ENCODE peak calls at places on chromosome 1, in six cellular contexts. One of them, this sample, is unnamed. For H3K36me3, the result is how much of the 10 kb centered on the place peaks cover.

GRCh38 chr1:204261746-204262505 is 48.1 kb upstream of the GOLT1A start:
- DNase-seq in GM23248: peak
- DNase-seq in BJ: no peak
- DNase-seq in adrenal gland: no peak
- DNase-seq in CD8-positive, alpha-beta memory T cell: no peak
- DNase-seq in small intestine: no peak
- DNase-seq in this sample: no peak

GRCh38 chr1:189654906-189655305 is 822.8 kb downstream of the BRINP3 start:
- DNase-seq in GM23248: no peak
- DNase-seq in BJ: no peak
- DNase-seq in adrenal gland: no peak
- DNase-seq in CD8-positive, alpha-beta memory T cell: no peak
- DNase-seq in small intestine: no peak
- DNase-seq in this sample: no peak

GRCh38 chr1:21268281-21269239 is 21.7 kb downstream of the ECE1 start:
- DNase-seq in GM23248: peak
- DNase-seq in BJ: no peak
- DNase-seq in adrenal gland: peak
- DNase-seq in CD8-positive, alpha-beta memory T cell: no peak
- DNase-seq in small intestine: no peak
- DNase-seq in this sample: peak

GRCh38 chr1:56000424-56000823 is 578.9 kb downstream of the PLPP3 start:
- DNase-seq in GM23248: no peak
- DNase-seq in BJ: no peak
- DNase-seq in adrenal gland: no peak
- DNase-seq in CD8-positive, alpha-beta memory T cell: no peak
- DNase-seq in small intestine: no peak
- DNase-seq in this sample: no peak

GRCh38 chr1:107010582-107010981 is 45.9 kb upstream of the PRMT6 start:
- DNase-seq in GM23248: no peak
- DNase-seq in BJ: no peak
- DNase-seq in adrenal gland: no peak
- DNase-seq in CD8-positive, alpha-beta memory T cell: no peak
- DNase-seq in small intestine: no peak
- DNase-seq in this sample: no peak

GRCh38 chr1:205729945-205730610 is 19.9 kb downstream of the NUCKS1 start:
- DNase-seq in GM23248: no peak
- DNase-seq in BJ: no peak
- DNase-seq in adrenal gland: peak
- DNase-seq in CD8-positive, alpha-beta memory T cell: no peak
- DNase-seq in small intestine: no peak
- DNase-seq in this sample: no peak

GRCh38 chr1:162081316-162081715 is 11.8 kb downstream of the NOS1AP start:
- DNase-seq in GM23248: no peak
- DNase-seq in BJ: no peak
- DNase-seq in adrenal gland: peak
- DNase-seq in CD8-positive, alpha-beta memory T cell: no peak
- DNase-seq in small intestine: no peak
- DNase-seq in this sample: no peak

GRCh38 chr1:81679972-81680371 is 120.8 kb upstream of the ADGRL2 start:
- DNase-seq in GM23248: peak
- DNase-seq in BJ: no peak
- DNase-seq in adrenal gland: no peak
- DNase-seq in CD8-positive, alpha-beta memory T cell: no peak
- DNase-seq in small intestine: peak
- DNase-seq in this sample: no peak

GRCh38 chr1:160821627-160822026 is 25.7 kb downstream of the LY9 start:
- DNase-seq in GM23248: no peak
- DNase-seq in BJ: no peak
- DNase-seq in adrenal gland: no peak
- DNase-seq in CD8-positive, alpha-beta memory T cell: no peak
- DNase-seq in small intestine: no peak
- DNase-seq in this sample: no peak

GRCh38 chr1:209692745-209693504 is 11.7 kb upstream of the HSD11B1 start:
- DNase-seq in GM23248: peak
- DNase-seq in BJ: peak
- DNase-seq in adrenal gland: peak
- DNase-seq in CD8-positive, alpha-beta memory T cell: peak
- DNase-seq in small intestine: peak
- DNase-seq in this sample: peak

GRCh38 chr1:218226005-218226404 is 59.1 kb upstream of the RRP15 start:
- DNase-seq in GM23248: no peak
- DNase-seq in BJ: no peak
- DNase-seq in adrenal gland: no peak
- DNase-seq in CD8-positive, alpha-beta memory T cell: no peak
- DNase-seq in small intestine: no peak
- DNase-seq in this sample: no peak

GRCh38 chr1:94334764-94335163 is 83.4 kb upstream of the ABCD3 start:
- DNase-seq in GM23248: no peak
- DNase-seq in BJ: no peak
- DNase-seq in adrenal gland: no peak
- DNase-seq in CD8-positive, alpha-beta memory T cell: no peak
- DNase-seq in small intestine: no peak
- DNase-seq in this sample: no peak

GRCh38 chr1:225962440-225962975 is 21.5 kb upstream of the LEFTY2 start:
- DNase-seq in GM23248: peak
- DNase-seq in BJ: no peak
- DNase-seq in adrenal gland: peak
- DNase-seq in CD8-positive, alpha-beta memory T cell: peak
- DNase-seq in small intestine: peak
- DNase-seq in this sample: peak

GRCh38 chr1:111163363-111163762 is 23.3 kb downstream of the CEPT1 start:
- DNase-seq in GM23248: no peak
- DNase-seq in BJ: no peak
- DNase-seq in adrenal gland: no peak
- DNase-seq in CD8-positive, alpha-beta memory T cell: no peak
- DNase-seq in small intestine: no peak
- DNase-seq in this sample: no peak
- H3K36me3 ChIP-seq in GM23248: under half
- H3K36me3 ChIP-seq in BJ: under half
- H3K36me3 ChIP-seq in adrenal gland: under half
- H3K36me3 ChIP-seq in CD8-positive, alpha-beta memory T cell: under half
- H3K36me3 ChIP-seq in small intestine: under half
- H3K36me3 ChIP-seq in this sample: under half

DNA sequence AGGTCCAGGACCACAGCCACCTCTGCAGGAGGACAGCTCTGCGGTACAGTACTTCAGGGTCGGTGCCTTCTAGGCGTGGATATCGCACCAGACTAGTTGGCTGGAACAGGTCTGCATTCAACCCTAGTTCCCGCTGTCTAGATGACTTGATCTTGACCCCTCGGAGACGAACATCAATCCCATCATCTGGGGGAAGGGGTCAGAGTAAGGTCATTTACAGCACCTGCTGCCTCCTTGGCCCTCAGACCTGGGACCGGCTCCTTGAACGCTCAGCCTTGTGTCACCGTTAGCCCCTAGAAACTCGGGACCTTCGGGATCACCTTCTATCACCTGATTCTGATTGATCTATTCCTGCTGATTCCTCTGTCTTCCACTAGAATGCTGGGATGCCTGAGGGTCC is 2.6 kb downstream of the HECTD3 start:
- DNase-seq in GM23248: no peak
- DNase-seq in BJ: no peak
- DNase-seq in adrenal gland: no peak
- DNase-seq in CD8-positive, alpha-beta memory T cell: no peak
- DNase-seq in small intestine: no peak
- DNase-seq in this sample: no peak
- H3K36me3 ChIP-seq in GM23248: under half
- H3K36me3 ChIP-seq in BJ: under half
- H3K36me3 ChIP-seq in adrenal gland: under half
- H3K36me3 ChIP-seq in CD8-positive, alpha-beta memory T cell: half or more
- H3K36me3 ChIP-seq in small intestine: under half
- H3K36me3 ChIP-seq in this sample: under half

GRCh38 chr1:223803211-223803610 is 42.5 kb downstream of the TP53BP2 start:
- DNase-seq in GM23248: no peak
- DNase-seq in BJ: no peak
- DNase-seq in adrenal gland: no peak
- DNase-seq in CD8-positive, alpha-beta memory T cell: no peak
- DNase-seq in small intestine: no peak
- DNase-seq in this sample: no peak
- H3K36me3 ChIP-seq in GM23248: half or more
- H3K36me3 ChIP-seq in BJ: under half
- H3K36me3 ChIP-seq in adrenal gland: under half
- H3K36me3 ChIP-seq in CD8-positive, alpha-beta memory T cell: under half
- H3K36me3 ChIP-seq in small intestine: under half
- H3K36me3 ChIP-seq in this sample: under half

GRCh38 chr1:1221887-1222574 is 8.1 kb upstream of the TNFRSF4 start:
- DNase-seq in GM23248: no peak
- DNase-seq in BJ: no peak
- DNase-seq in adrenal gland: no peak
- DNase-seq in CD8-positive, alpha-beta memory T cell: no peak
- DNase-seq in small intestine: peak
- DNase-seq in this sample: no peak

GRCh38 chr1:1222575-1223225 is 8.7 kb upstream of the TNFRSF4 start:
- DNase-seq in GM23248: no peak
- DNase-seq in BJ: no peak
- DNase-seq in adrenal gland: no peak
- DNase-seq in CD8-positive, alpha-beta memory T cell: no peak
- DNase-seq in small intestine: no peak
- DNase-seq in this sample: no peak

GRCh38 chr1:1223891-1224290 is 7.9 kb downstream of the SDF4 start:
- DNase-seq in GM23248: no peak
- DNase-seq in BJ: no peak
- DNase-seq in adrenal gland: no peak
- DNase-seq in CD8-positive, alpha-beta memory T cell: no peak
- DNase-seq in small intestine: no peak
- DNase-seq in this sample: no peak

GRCh38 chr1:1225238-1225845 is 6.5 kb downstream of the SDF4 start:
- DNase-seq in GM23248: no peak
- DNase-seq in BJ: no peak
- DNase-seq in adrenal gland: no peak
- DNase-seq in CD8-positive, alpha-beta memory T cell: no peak
- DNase-seq in small intestine: no peak
- DNase-seq in this sample: no peak

DNA sequence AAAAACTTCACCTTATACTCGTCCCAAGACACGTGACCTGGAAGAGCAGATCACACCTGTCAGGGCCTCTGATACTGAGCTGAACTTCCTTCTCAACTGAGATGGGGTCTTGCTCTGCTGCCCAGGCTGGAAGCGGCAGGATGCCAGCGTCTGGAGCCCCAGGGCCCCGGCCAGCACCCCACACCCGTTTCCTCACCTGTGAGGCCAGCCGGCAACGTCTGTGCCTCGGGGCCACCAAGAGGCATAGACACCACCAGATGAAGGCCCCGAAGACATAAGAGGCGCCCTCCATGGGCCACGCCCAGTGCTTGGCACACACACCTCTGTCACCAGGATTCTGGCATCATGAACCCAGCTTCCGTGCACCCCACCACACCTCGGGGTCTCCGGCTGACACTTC is 8.5 kb downstream of the SDF4 start:
- DNase-seq in GM23248: no peak
- DNase-seq in BJ: no peak
- DNase-seq in adrenal gland: no peak
- DNase-seq in CD8-positive, alpha-beta memory T cell: no peak
- DNase-seq in small intestine: no peak
- DNase-seq in this sample: no peak
- H3K36me3 ChIP-seq in GM23248: under half
- H3K36me3 ChIP-seq in BJ: half or more
- H3K36me3 ChIP-seq in adrenal gland: under half
- H3K36me3 ChIP-seq in CD8-positive, alpha-beta memory T cell: under half
- H3K36me3 ChIP-seq in small intestine: under half
- H3K36me3 ChIP-seq in this sample: under half

DNA sequence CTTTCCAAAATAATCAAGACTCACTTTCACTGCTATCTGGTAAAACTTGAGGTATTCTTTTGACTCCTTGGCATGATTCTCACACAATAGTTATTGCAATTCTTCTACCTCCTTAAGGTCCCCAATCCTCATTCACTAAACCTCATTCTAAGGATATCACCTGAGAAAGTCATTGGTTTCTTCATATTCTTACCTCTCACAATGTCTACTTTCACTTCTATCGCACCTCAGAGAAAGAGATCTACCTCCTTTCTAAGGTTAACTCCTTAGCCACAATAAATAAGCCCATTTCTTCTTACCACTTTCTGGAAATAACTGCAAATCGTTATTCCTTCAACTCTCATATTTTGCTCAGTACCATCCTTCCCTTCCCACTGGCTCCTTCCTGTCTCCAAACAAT is 18.7 kb downstream of the HNRNPR start:
- DNase-seq in GM23248: no peak
- DNase-seq in BJ: no peak
- DNase-seq in adrenal gland: no peak
- DNase-seq in CD8-positive, alpha-beta memory T cell: no peak
- DNase-seq in small intestine: no peak
- DNase-seq in this sample: no peak
- H3K36me3 ChIP-seq in GM23248: half or more
- H3K36me3 ChIP-seq in BJ: under half
- H3K36me3 ChIP-seq in adrenal gland: under half
- H3K36me3 ChIP-seq in CD8-positive, alpha-beta memory T cell: under half
- H3K36me3 ChIP-seq in small intestine: under half
- H3K36me3 ChIP-seq in this sample: under half

GRCh38 chr1:108913105-108913948 is 36.5 kb downstream of the GPSM2 start:
- DNase-seq in GM23248: no peak
- DNase-seq in BJ: no peak
- DNase-seq in adrenal gland: no peak
- DNase-seq in CD8-positive, alpha-beta memory T cell: no peak
- DNase-seq in small intestine: no peak
- DNase-seq in this sample: no peak
- H3K36me3 ChIP-seq in GM23248: under half
- H3K36me3 ChIP-seq in BJ: under half
- H3K36me3 ChIP-seq in adrenal gland: under half
- H3K36me3 ChIP-seq in CD8-positive, alpha-beta memory T cell: under half
- H3K36me3 ChIP-seq in small intestine: under half
- H3K36me3 ChIP-seq in this sample: under half

GRCh38 chr1:19151537-19151936 is 58.5 kb downstream of the UBR4 start:
- DNase-seq in GM23248: no peak
- DNase-seq in BJ: no peak
- DNase-seq in adrenal gland: no peak
- DNase-seq in CD8-positive, alpha-beta memory T cell: no peak
- DNase-seq in small intestine: no peak
- DNase-seq in this sample: no peak
- H3K36me3 ChIP-seq in GM23248: half or more
- H3K36me3 ChIP-seq in BJ: half or more
- H3K36me3 ChIP-seq in adrenal gland: under half
- H3K36me3 ChIP-seq in CD8-positive, alpha-beta memory T cell: half or more
- H3K36me3 ChIP-seq in small intestine: half or more
- H3K36me3 ChIP-seq in this sample: half or more

DNA sequence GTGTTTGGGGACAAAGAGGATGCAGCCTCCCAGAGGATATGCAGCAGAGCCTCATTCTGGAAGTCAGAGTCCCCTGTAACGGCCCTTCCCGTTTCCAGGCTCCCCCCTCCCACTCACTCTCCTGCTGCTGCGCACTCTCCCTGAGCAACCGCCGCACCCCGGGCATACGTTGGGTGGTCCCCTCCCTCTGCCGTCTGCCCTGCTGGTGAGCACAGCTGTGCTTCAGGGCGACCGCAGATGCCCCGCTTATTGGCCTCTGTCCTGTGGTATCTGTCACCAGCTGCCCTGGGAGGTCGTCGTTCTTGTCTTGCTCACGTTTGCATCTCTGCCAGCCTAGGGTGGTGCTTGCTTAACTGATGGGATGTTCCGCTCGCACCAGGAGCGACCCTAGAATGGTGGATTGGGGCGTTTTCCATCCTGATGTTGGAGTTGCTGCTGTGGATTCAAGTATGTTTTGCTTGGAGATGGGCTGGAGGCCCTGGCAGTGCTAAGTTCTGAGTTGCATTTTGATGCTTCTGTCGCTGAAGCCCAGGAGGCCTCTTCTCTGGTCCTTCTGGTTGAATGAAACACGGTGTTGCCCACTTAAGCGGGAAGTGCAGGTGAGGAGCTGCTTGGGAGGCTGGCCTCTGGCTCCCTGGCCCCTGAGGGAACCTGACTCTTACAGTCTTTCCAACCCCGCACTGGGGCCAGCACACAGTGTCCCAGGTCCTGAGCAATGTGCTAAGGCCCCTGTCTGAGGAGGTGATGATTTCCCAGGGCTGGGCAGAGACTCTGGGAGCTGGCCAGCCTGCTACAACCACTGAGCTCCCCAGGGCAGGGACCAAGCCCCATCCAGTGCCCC is 3.2 kb downstream of the TMEM201 start:
- DNase-seq in GM23248: no peak
- DNase-seq in BJ: no peak
- DNase-seq in adrenal gland: no peak
- DNase-seq in CD8-positive, alpha-beta memory T cell: no peak
- DNase-seq in small intestine: no peak
- DNase-seq in this sample: peak
- H3K36me3 ChIP-seq in GM23248: under half
- H3K36me3 ChIP-seq in BJ: under half
- H3K36me3 ChIP-seq in adrenal gland: under half
- H3K36me3 ChIP-seq in CD8-positive, alpha-beta memory T cell: under half
- H3K36me3 ChIP-seq in small intestine: under half
- H3K36me3 ChIP-seq in this sample: under half

This sample was measured in pancreas.